ENCODE peak calls at places on chromosomes 3 and 15, in four cellular contexts. U is HepG2, C is K562, J is GM12878. I is an unnamed sample.

GRCh38 chr3:32399030-32399620 is 7.5 kb downstream of the CMTM7 start:
- DNase-seq in J (no peak), C (peak; percentile 51), U (peak; percentile 62), I (peak; percentile 52)

GRCh38 chr3:182436547-182436946 is 356.8 kb upstream of the ATP11B start:
- DNase-seq in J (no peak), C (no peak), U (no peak), I (no peak)

GRCh38 chr3:45311953-45312795 is 76.2 kb upstream of the LARS2 start:
- DNase-seq in C (no peak), U (no peak), J (no peak), I (no peak)

GRCh38 chr3:120092444-120092843 is 1.8 kb downstream of the GSK3B start:
- DNase-seq in U (no peak), J (no peak), C (no peak), I (no peak)

GRCh38 chr3:107650788-107651187 is 128.0 kb downstream of the BBX start:
- DNase-seq in C (no peak), J (no peak), U (no peak), I (no peak)

GRCh38 chr15:100932676-100933348 is 13.7 kb downstream of the LRRK1 start:
- DNase-seq in J (no peak), C (no peak), U (no peak), I (no peak)

GRCh38 chr3:43432462-43432861 is 146.1 kb downstream of the SNRK start:
- DNase-seq in U (no peak), C (no peak), J (no peak), I (no peak)

GRCh38 chr15:92629975-92630626 is 25.5 kb downstream of the FAM174B start:
- DNase-seq in J (no peak), C (no peak), U (no peak), I (no peak)

GRCh38 chr3:123298903-123299302 is 97.2 kb downstream of the SEC22A start:
- DNase-seq in U (no peak), C (no peak), J (no peak), I (no peak)

GRCh38 chr15:70748281-70748747 is 15.0 kb downstream of the UACA start:
- DNase-seq in C (no peak), U (no peak), J (no peak), I (no peak)

GRCh38 chr3:78398401-78398800 is 1358.5 kb downstream of the ROBO2 start:
- DNase-seq in J (no peak), U (no peak), C (no peak), I (no peak)

GRCh38 chr3:40913192-40913591 is 286.1 kb upstream of the CTNNB1 start:
- DNase-seq in C (no peak), J (no peak), U (no peak), I (no peak)

GRCh38 chr3:13462822-13463221 is 17.3 kb upstream of the HDAC11 start:
- DNase-seq in J (no peak), U (no peak), C (no peak), I (no peak)

GRCh38 chr15:56934269-56934668 is 15.8 kb downstream of the TCF12 start:
- DNase-seq in U (no peak), J (no peak), C (no peak), I (no peak)

GRCh38 chr15:81323944-81324881 is at the start of gene STARD5:
- DNase-seq in C (peak; percentile 98), J (peak; percentile 69), U (peak; percentile 96), I (peak; percentile 99)

GRCh38 chr3:23806322-23807160 is 786 bp downstream of the UBE2E1 start:
- DNase-seq in U (no peak), J (no peak), C (peak; percentile 72), I (peak; percentile 41)

GRCh38 chr3:164235239-164235728 is 843.0 kb downstream of the SI start:
- DNase-seq in C (no peak), J (no peak), U (no peak), I (no peak)

GRCh38 chr3:63159764-63160163 is 118.3 kb upstream of the SYNPR start:
- DNase-seq in C (no peak), J (no peak), U (no peak), I (no peak)

GRCh38 chr3:167740961-167741587 is 5.6 kb downstream of the SERPINI1 start:
- DNase-seq in C (no peak), U (peak; percentile 43), J (no peak), I (peak; percentile 34)

GRCh38 chr3:157097198-157097597 is 62.7 kb downstream of the CCNL1 start:
- DNase-seq in C (no peak), U (no peak), J (no peak), I (no peak)

GRCh38 chr3:184715943-184716651 is 4.2 kb upstream of the MAGEF1 start:
- DNase-seq in J (no peak), C (no peak), U (no peak), I (no peak)

GRCh38 chr15:87827126-87827525 is 429.4 kb downstream of the NTRK3 start:
- DNase-seq in J (no peak), U (no peak), C (no peak), I (no peak)

GRCh38 chr3:169772530-169772950 is 656 bp upstream of the MYNN start:
- DNase-seq in J (peak; percentile 59), C (peak; percentile 27), U (peak; percentile 78), I (peak; percentile 50)

GRCh38 chr3:103440539-103441113 is 1005.8 kb downstream of the ZPLD1 start:
- DNase-seq in C (no peak), J (no peak), U (no peak), I (no peak)

GRCh38 chr3:104044002-104044401 is 1322.7 kb upstream of the ALCAM start:
- DNase-seq in U (no peak), J (no peak), C (no peak), I (no peak)

GRCh38 chr3:136296960-136297359 is 46.8 kb downstream of the PCCB start:
- DNase-seq in J (no peak), C (no peak), U (no peak), I (no peak)

GRCh38 chr3:11236588-11237461 is 35.4 kb upstream of the ATG7 start:
- DNase-seq in C (peak; percentile 70), U (peak; percentile 39), J (no peak), I (peak; percentile 63)

GRCh38 chr15:41340189-41340695 is 7.6 kb downstream of the NUSAP1 start:
- DNase-seq in C (peak; percentile 3), J (no peak), U (no peak), I (no peak)

GRCh38 chr3:168511428-168512014 is 415.8 kb upstream of the GOLIM4 start:
- DNase-seq in J (no peak), U (no peak), C (peak; percentile 8), I (peak; percentile 18)

GRCh38 chr3:177300039-177300833 is 103.0 kb upstream of the TBL1XR1 start:
- DNase-seq in U (peak; percentile 49), C (no peak), J (peak; percentile 40), I (no peak)

GRCh38 chr3:63151893-63152292 is 126.2 kb upstream of the SYNPR start:
- DNase-seq in J (no peak), C (no peak), U (no peak), I (no peak)

GRCh38 chr3:147415337-147415736 is 6.2 kb downstream of the ZIC1 start:
- DNase-seq in J (no peak), C (no peak), U (no peak), I (no peak)

GRCh38 chr3:50350213-50350526 is 405 bp downstream of the NPRL2 start:
- DNase-seq in U (no peak), J (no peak), C (no peak), I (no peak)

GRCh38 chr3:47868306-47868705 is 65.4 kb downstream of the DHX30 start:
- DNase-seq in C (no peak), J (no peak), U (no peak), I (no peak)

GRCh38 chr3:35665390-35666055 is 26.2 kb downstream of the ARPP21 start:
- DNase-seq in J (no peak), U (no peak), C (no peak), I (no peak)

GRCh38 chr15:31352911-31353811 is 26.5 kb downstream of the KLF13 start:
- DNase-seq in J (peak; percentile 83), U (no peak), C (peak; percentile 53), I (no peak)

GRCh38 chr15:67781907-67782559 is 43.3 kb upstream of the SKOR1 start:
- DNase-seq in C (no peak), J (no peak), U (no peak), I (no peak)

GRCh38 chr3:153247331-153248311 is 85.6 kb downstream of the RAP2B start:
- DNase-seq in C (no peak), J (no peak), U (no peak), I (no peak)

GRCh38 chr15:99997112-99997651 is 263.9 kb upstream of the LYSMD4 start:
- DNase-seq in J (no peak), C (no peak), U (no peak), I (no peak)

DNA sequence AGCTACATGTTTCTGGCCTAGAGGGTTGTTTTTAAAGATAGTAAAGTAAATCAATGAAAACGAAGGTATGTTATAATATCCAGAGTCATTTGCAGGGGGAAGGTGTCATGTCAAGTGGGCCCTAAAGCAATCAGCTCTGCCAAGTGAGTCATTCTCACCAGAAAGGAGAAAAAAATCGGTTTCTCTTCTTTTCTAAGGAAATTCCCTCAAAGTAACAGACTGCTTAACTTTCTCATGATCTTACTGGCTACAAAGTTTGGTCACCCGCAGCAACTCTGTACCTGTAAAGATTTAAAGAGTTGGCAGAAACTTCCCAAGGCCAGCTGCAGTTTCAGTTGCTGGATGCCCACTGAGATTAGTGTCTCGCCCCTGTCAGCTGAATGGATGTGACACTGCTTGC is 5.5 kb upstream of the FSIP1 start:
- DNase-seq in J (no peak), U (no peak), C (no peak), I (no peak)
- TF ChIP-seq BHLHE40 in J (no peak), U (no peak), C (no peak), I (no peak)

DNA sequence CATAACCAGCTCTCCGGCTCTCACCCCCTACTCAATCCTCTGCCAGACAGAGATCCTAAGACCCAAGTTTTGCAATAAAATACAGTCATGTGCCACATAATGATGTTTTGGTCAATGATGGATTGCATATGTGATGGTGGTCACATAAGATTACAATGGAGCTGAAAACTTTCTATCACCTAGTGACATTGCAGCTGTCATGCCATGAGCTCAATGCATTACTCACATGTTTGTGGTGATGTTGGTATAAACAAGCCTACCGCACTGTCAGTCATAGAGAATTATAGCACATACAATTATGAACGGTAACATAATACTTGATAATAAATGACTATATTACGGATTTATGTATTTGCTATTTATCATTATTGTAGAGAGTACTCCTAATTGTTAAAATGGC is 26.9 kb upstream of the SAMMSON start:
- DNase-seq in U (no peak), C (no peak), J (no peak), I (no peak)
- TF ChIP-seq FOXK2 in U (no peak), C (no peak), J (no peak), I (no peak)

DNA sequence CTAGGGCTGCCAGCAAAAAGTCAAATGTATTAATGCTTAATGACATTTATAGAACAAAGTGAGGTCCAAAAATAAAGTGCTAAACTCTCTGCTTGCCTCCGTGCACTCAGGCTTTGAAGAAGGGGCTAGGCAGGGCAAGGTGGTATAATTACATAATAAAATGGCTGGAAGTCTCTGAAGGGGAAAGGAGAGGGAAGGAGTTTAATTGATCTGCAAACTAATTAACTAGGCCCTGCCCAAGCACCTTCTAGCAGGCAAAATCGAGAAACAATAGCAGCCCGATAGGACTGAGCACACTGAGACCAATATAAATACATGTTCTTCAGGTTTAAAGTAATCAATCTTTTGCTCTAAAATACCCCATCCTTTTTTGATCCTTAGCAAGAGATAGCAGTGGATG is 13.0 kb downstream of the DIS3L start:
- DNase-seq in J (no peak), U (no peak), C (no peak), I (no peak)
- TF ChIP-seq BHLHE40 in J (no peak), U (no peak), C (no peak), I (no peak)

GRCh38 chr15:85974348-85974705 is 105.3 kb upstream of the AGBL1 start:
- DNase-seq in J (no peak), U (no peak), C (no peak), I (no peak)
- TF ChIP-seq FOXK2 in J (no peak), U (no peak), C (no peak), I (no peak)

GRCh38 chr15:59543721-59544547 is 67.6 kb upstream of the GCNT3 start:
- DNase-seq in C (no peak), U (no peak), J (peak; percentile 78), I (no peak)
- TF ChIP-seq BHLHE40 in C (peak; percentile 31), U (no peak), J (peak; percentile 59), I (no peak)

I was measured in HEK293T.